ENCODE peak calls at places on chromosomes 11 and 22, in four cellular contexts. One of them, this sample, is unnamed.
A peak's percentile ranks its signal among the peaks of the same experiment; 100 is the strongest.

GRCh38 chr11:3667149-3668035 is 3.8 kb downstream of the CHRNA10 start:
- DNase-seq in erythroblast: no peak
- DNase-seq in stimulated activated CD4-positive, alpha-beta T cell treated with anti-CD3 and anti-CD28 coated beads, Interleukin-12 subunit alpha, Interleukin-12 subunit beta, amount 100 ng/mL, for 48 hours: no peak
- DNase-seq in non-pigmented ciliary epithelial cell: no peak
- DNase-seq in this sample: no peak

GRCh38 chr11:44729065-44729464 is 2.3 kb downstream of the TSPAN18 start:
- DNase-seq in erythroblast: no peak
- DNase-seq in stimulated activated CD4-positive, alpha-beta T cell treated with anti-CD3 and anti-CD28 coated beads, Interleukin-12 subunit alpha, Interleukin-12 subunit beta, amount 100 ng/mL, for 48 hours: no peak
- DNase-seq in non-pigmented ciliary epithelial cell: no peak
- DNase-seq in this sample: no peak

GRCh38 chr22:37604875-37605274 is 3.8 kb upstream of the GGA1 start:
- DNase-seq in erythroblast: no peak
- DNase-seq in stimulated activated CD4-positive, alpha-beta T cell treated with anti-CD3 and anti-CD28 coated beads, Interleukin-12 subunit alpha, Interleukin-12 subunit beta, amount 100 ng/mL, for 48 hours: peak; percentile 23
- DNase-seq in non-pigmented ciliary epithelial cell: no peak
- DNase-seq in this sample: no peak

GRCh38 chr22:22897947-22898346 is 10.3 kb downstream of the IGLL5 start:
- DNase-seq in erythroblast: no peak
- DNase-seq in stimulated activated CD4-positive, alpha-beta T cell treated with anti-CD3 and anti-CD28 coated beads, Interleukin-12 subunit alpha, Interleukin-12 subunit beta, amount 100 ng/mL, for 48 hours: no peak
- DNase-seq in non-pigmented ciliary epithelial cell: no peak
- DNase-seq in this sample: no peak

GRCh38 chr11:10294289-10294953 is 402 bp upstream of the SBF2 start:
- DNase-seq in erythroblast: no peak
- DNase-seq in stimulated activated CD4-positive, alpha-beta T cell treated with anti-CD3 and anti-CD28 coated beads, Interleukin-12 subunit alpha, Interleukin-12 subunit beta, amount 100 ng/mL, for 48 hours: no peak
- DNase-seq in non-pigmented ciliary epithelial cell: no peak
- DNase-seq in this sample: peak; percentile 70

GRCh38 chr22:33051960-33052839 is 6.0 kb downstream of the SYN3 start:
- DNase-seq in erythroblast: no peak
- DNase-seq in stimulated activated CD4-positive, alpha-beta T cell treated with anti-CD3 and anti-CD28 coated beads, Interleukin-12 subunit alpha, Interleukin-12 subunit beta, amount 100 ng/mL, for 48 hours: no peak
- DNase-seq in non-pigmented ciliary epithelial cell: no peak
- DNase-seq in this sample: no peak

GRCh38 chr22:30609260-30610185 is 2.5 kb downstream of the TCN2 start:
- DNase-seq in erythroblast: peak; percentile 81
- DNase-seq in stimulated activated CD4-positive, alpha-beta T cell treated with anti-CD3 and anti-CD28 coated beads, Interleukin-12 subunit alpha, Interleukin-12 subunit beta, amount 100 ng/mL, for 48 hours: peak; percentile 23
- DNase-seq in non-pigmented ciliary epithelial cell: no peak
- DNase-seq in this sample: peak; percentile 64

GRCh38 chr11:128956401-128957203 is 13.9 kb upstream of the TP53AIP1 start:
- DNase-seq in erythroblast: peak; percentile 11
- DNase-seq in stimulated activated CD4-positive, alpha-beta T cell treated with anti-CD3 and anti-CD28 coated beads, Interleukin-12 subunit alpha, Interleukin-12 subunit beta, amount 100 ng/mL, for 48 hours: peak; percentile 29
- DNase-seq in non-pigmented ciliary epithelial cell: peak; percentile 46
- DNase-seq in this sample: peak; percentile 70

GRCh38 chr11:31340903-31341572 is 28.5 kb downstream of the DCDC1 start:
- DNase-seq in erythroblast: peak; percentile 25
- DNase-seq in stimulated activated CD4-positive, alpha-beta T cell treated with anti-CD3 and anti-CD28 coated beads, Interleukin-12 subunit alpha, Interleukin-12 subunit beta, amount 100 ng/mL, for 48 hours: peak; percentile 5
- DNase-seq in non-pigmented ciliary epithelial cell: no peak
- DNase-seq in this sample: no peak

GRCh38 chr11:120574881-120575280 is 63.3 kb downstream of the GRIK4 start:
- DNase-seq in erythroblast: no peak
- DNase-seq in stimulated activated CD4-positive, alpha-beta T cell treated with anti-CD3 and anti-CD28 coated beads, Interleukin-12 subunit alpha, Interleukin-12 subunit beta, amount 100 ng/mL, for 48 hours: no peak
- DNase-seq in non-pigmented ciliary epithelial cell: no peak
- DNase-seq in this sample: no peak

GRCh38 chr22:23803001-23803819 is 16.4 kb downstream of the SMARCB1 start:
- DNase-seq in erythroblast: no peak
- DNase-seq in stimulated activated CD4-positive, alpha-beta T cell treated with anti-CD3 and anti-CD28 coated beads, Interleukin-12 subunit alpha, Interleukin-12 subunit beta, amount 100 ng/mL, for 48 hours: no peak
- DNase-seq in non-pigmented ciliary epithelial cell: no peak
- DNase-seq in this sample: no peak

This sample was measured in mucosa of descending colon.